ENCODE peak calls at places on chromosomes 13 and 19, in six cellular contexts. One of them, this sample, is unnamed. For H3K9me3, the result is how much of the 10 kb centered on the place peaks cover.

GRCh38 chr13:23984541-23984940 is 87.2 kb upstream of the C1QTNF9B start:
- DNase-seq in left lung: no peak
- DNase-seq in aorta: no peak
- DNase-seq in mesenchymal stem cell: no peak
- DNase-seq in ascending aorta: no peak
- DNase-seq in CD4-positive, alpha-beta T cell: no peak
- DNase-seq in this sample: no peak

GRCh38 chr13:35771898-35772297 is 295.4 kb upstream of the MAB21L1 start:
- DNase-seq in mesenchymal stem cell: peak
- DNase-seq in ascending aorta: no peak
- DNase-seq in left lung: no peak
- DNase-seq in aorta: no peak
- DNase-seq in CD4-positive, alpha-beta T cell: no peak
- DNase-seq in this sample: no peak

GRCh38 chr19:39998511-39998910 is 1.7 kb downstream of the ZNF546 start:
- DNase-seq in left lung: no peak
- DNase-seq in ascending aorta: no peak
- DNase-seq in aorta: no peak
- DNase-seq in mesenchymal stem cell: no peak
- DNase-seq in CD4-positive, alpha-beta T cell: no peak
- DNase-seq in this sample: no peak

GRCh38 chr13:75769141-75769905 is 133.2 kb downstream of the LMO7 start:
- DNase-seq in mesenchymal stem cell: no peak
- DNase-seq in ascending aorta: no peak
- DNase-seq in left lung: no peak
- DNase-seq in CD4-positive, alpha-beta T cell: no peak
- DNase-seq in aorta: no peak
- DNase-seq in this sample: no peak

GRCh38 chr13:93151277-93151676 is 75.3 kb upstream of the GPC6 start:
- DNase-seq in aorta: no peak
- DNase-seq in mesenchymal stem cell: peak
- DNase-seq in ascending aorta: no peak
- DNase-seq in CD4-positive, alpha-beta T cell: no peak
- DNase-seq in left lung: no peak
- DNase-seq in this sample: no peak

GRCh38 chr13:41182231-41182630 is 12.1 kb downstream of the KBTBD7 start:
- DNase-seq in left lung: no peak
- DNase-seq in CD4-positive, alpha-beta T cell: no peak
- DNase-seq in mesenchymal stem cell: no peak
- DNase-seq in aorta: no peak
- DNase-seq in ascending aorta: no peak
- DNase-seq in this sample: no peak

GRCh38 chr13:42420304-42420703 is 148.4 kb downstream of the AKAP11 start:
- DNase-seq in CD4-positive, alpha-beta T cell: no peak
- DNase-seq in mesenchymal stem cell: no peak
- DNase-seq in aorta: no peak
- DNase-seq in ascending aorta: no peak
- DNase-seq in left lung: no peak
- DNase-seq in this sample: no peak

GRCh38 chr13:51829236-51829899 is 15.6 kb downstream of the TMEM272 start:
- DNase-seq in left lung: no peak
- DNase-seq in CD4-positive, alpha-beta T cell: no peak
- DNase-seq in ascending aorta: no peak
- DNase-seq in aorta: no peak
- DNase-seq in mesenchymal stem cell: no peak
- DNase-seq in this sample: no peak

GRCh38 chr13:29210676-29211075 is 384.8 kb downstream of the SLC7A1 start:
- DNase-seq in aorta: no peak
- DNase-seq in CD4-positive, alpha-beta T cell: no peak
- DNase-seq in ascending aorta: no peak
- DNase-seq in mesenchymal stem cell: no peak
- DNase-seq in left lung: no peak
- DNase-seq in this sample: no peak
- H3K9me3 ChIP-seq in aorta: under half
- H3K9me3 ChIP-seq in CD4-positive, alpha-beta T cell: under half
- H3K9me3 ChIP-seq in ascending aorta: under half
- H3K9me3 ChIP-seq in mesenchymal stem cell: under half
- H3K9me3 ChIP-seq in left lung: under half
- H3K9me3 ChIP-seq in this sample: under half

GRCh38 chr19:51980116-51980736 is 6.4 kb downstream of the ZNF350 start:
- DNase-seq in ascending aorta: no peak
- DNase-seq in mesenchymal stem cell: no peak
- DNase-seq in aorta: no peak
- DNase-seq in CD4-positive, alpha-beta T cell: no peak
- DNase-seq in left lung: no peak
- DNase-seq in this sample: no peak
- H3K9me3 ChIP-seq in ascending aorta: half or more
- H3K9me3 ChIP-seq in mesenchymal stem cell: half or more
- H3K9me3 ChIP-seq in aorta: under half
- H3K9me3 ChIP-seq in CD4-positive, alpha-beta T cell: half or more
- H3K9me3 ChIP-seq in left lung: under half
- H3K9me3 ChIP-seq in this sample: under half

GRCh38 chr13:99969368-99969933 is 2.1 kb downstream of the ZIC5 start:
- DNase-seq in left lung: peak
- DNase-seq in aorta: no peak
- DNase-seq in ascending aorta: no peak
- DNase-seq in CD4-positive, alpha-beta T cell: no peak
- DNase-seq in mesenchymal stem cell: no peak
- DNase-seq in this sample: no peak
- H3K9me3 ChIP-seq in left lung: under half
- H3K9me3 ChIP-seq in aorta: under half
- H3K9me3 ChIP-seq in ascending aorta: under half
- H3K9me3 ChIP-seq in CD4-positive, alpha-beta T cell: under half
- H3K9me3 ChIP-seq in mesenchymal stem cell: under half
- H3K9me3 ChIP-seq in this sample: under half

GRCh38 chr19:27843861-27844260 is 1369.1 kb downstream of the UQCRFS1 start:
- DNase-seq in CD4-positive, alpha-beta T cell: no peak
- DNase-seq in mesenchymal stem cell: no peak
- DNase-seq in aorta: no peak
- DNase-seq in ascending aorta: no peak
- DNase-seq in left lung: no peak
- DNase-seq in this sample: no peak
- H3K9me3 ChIP-seq in CD4-positive, alpha-beta T cell: under half
- H3K9me3 ChIP-seq in mesenchymal stem cell: under half
- H3K9me3 ChIP-seq in aorta: under half
- H3K9me3 ChIP-seq in ascending aorta: under half
- H3K9me3 ChIP-seq in left lung: under half
- H3K9me3 ChIP-seq in this sample: under half

DNA sequence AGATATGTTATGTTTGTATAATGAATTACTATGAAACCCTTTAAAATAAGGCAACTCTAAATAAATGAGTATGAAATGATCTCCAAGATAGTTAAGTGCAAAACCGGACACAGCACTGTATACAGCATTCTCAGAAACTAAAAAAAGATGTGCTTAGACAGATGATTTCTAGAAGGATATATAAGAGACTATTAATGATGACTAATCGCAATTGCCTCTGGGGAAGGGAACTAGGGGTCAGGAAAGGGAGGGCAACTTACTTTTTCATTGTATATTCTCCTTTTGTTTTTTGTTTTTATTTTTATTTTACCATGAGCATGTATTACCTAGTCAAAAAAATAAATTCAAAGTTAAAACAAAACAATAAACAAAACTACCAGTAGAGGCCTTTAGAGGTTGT is 12.8 kb downstream of the PEG3 start:
- DNase-seq in mesenchymal stem cell: no peak
- DNase-seq in ascending aorta: no peak
- DNase-seq in aorta: no peak
- DNase-seq in left lung: no peak
- DNase-seq in CD4-positive, alpha-beta T cell: no peak
- DNase-seq in this sample: no peak
- H3K9me3 ChIP-seq in mesenchymal stem cell: under half
- H3K9me3 ChIP-seq in ascending aorta: under half
- H3K9me3 ChIP-seq in aorta: under half
- H3K9me3 ChIP-seq in left lung: under half
- H3K9me3 ChIP-seq in CD4-positive, alpha-beta T cell: under half
- H3K9me3 ChIP-seq in this sample: under half

DNA sequence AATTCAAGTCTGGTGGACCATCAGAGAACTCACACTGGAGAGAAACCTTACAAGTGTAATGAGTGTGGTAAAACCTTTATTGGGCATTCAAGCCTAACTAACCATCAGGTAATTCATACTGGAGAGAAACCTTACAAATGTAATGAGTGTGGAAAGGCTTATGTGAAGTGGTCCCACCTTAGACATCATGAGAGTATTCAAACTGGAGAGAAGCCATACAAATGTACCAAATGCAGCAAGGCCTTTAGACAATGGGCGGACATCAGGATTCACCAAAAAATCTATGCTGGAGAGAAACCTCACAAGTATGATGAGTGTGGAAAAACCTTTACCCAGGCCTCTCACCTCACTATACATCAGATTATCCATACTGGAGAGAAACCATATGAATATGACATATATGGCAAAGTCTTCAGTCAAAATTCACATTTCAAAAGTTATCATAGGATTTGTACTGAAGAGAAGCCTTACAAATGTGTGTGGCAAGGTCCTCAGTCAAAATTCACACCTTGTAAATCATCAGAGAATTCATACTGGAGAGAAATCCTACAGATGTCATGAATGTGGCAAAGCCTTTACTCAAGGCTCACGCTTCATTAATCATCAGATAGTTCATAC is 19.7 kb upstream of the ZNF665 start:
- DNase-seq in aorta: no peak
- DNase-seq in CD4-positive, alpha-beta T cell: no peak
- DNase-seq in ascending aorta: no peak
- DNase-seq in mesenchymal stem cell: no peak
- DNase-seq in left lung: no peak
- DNase-seq in this sample: no peak
- H3K9me3 ChIP-seq in aorta: under half
- H3K9me3 ChIP-seq in CD4-positive, alpha-beta T cell: half or more
- H3K9me3 ChIP-seq in ascending aorta: half or more
- H3K9me3 ChIP-seq in mesenchymal stem cell: half or more
- H3K9me3 ChIP-seq in left lung: under half
- H3K9me3 ChIP-seq in this sample: under half

GRCh38 chr19:15869109-15869555 is 28.7 kb downstream of the CYP4F2 start:
- DNase-seq in aorta: no peak
- DNase-seq in ascending aorta: peak
- DNase-seq in CD4-positive, alpha-beta T cell: peak
- DNase-seq in left lung: no peak
- DNase-seq in mesenchymal stem cell: no peak
- DNase-seq in this sample: no peak

GRCh38 chr19:15869873-15870272 is 28.0 kb downstream of the CYP4F2 start:
- DNase-seq in aorta: no peak
- DNase-seq in CD4-positive, alpha-beta T cell: no peak
- DNase-seq in left lung: no peak
- DNase-seq in ascending aorta: peak
- DNase-seq in mesenchymal stem cell: no peak
- DNase-seq in this sample: no peak

GRCh38 chr19:15871570-15871969 is 26.3 kb downstream of the CYP4F2 start:
- DNase-seq in left lung: no peak
- DNase-seq in CD4-positive, alpha-beta T cell: no peak
- DNase-seq in aorta: no peak
- DNase-seq in ascending aorta: peak
- DNase-seq in mesenchymal stem cell: no peak
- DNase-seq in this sample: no peak

GRCh38 chr19:15875075-15875474 is 22.8 kb downstream of the CYP4F2 start:
- DNase-seq in ascending aorta: peak
- DNase-seq in mesenchymal stem cell: no peak
- DNase-seq in aorta: no peak
- DNase-seq in left lung: no peak
- DNase-seq in CD4-positive, alpha-beta T cell: no peak
- DNase-seq in this sample: no peak
- H3K9me3 ChIP-seq in ascending aorta: under half
- H3K9me3 ChIP-seq in mesenchymal stem cell: under half
- H3K9me3 ChIP-seq in aorta: under half
- H3K9me3 ChIP-seq in left lung: under half
- H3K9me3 ChIP-seq in CD4-positive, alpha-beta T cell: under half
- H3K9me3 ChIP-seq in this sample: under half

GRCh38 chr13:19061278-19061677 is 120.3 kb downstream of the TUBA3C start:
- DNase-seq in mesenchymal stem cell: no peak
- DNase-seq in aorta: no peak
- DNase-seq in left lung: peak
- DNase-seq in ascending aorta: no peak
- DNase-seq in CD4-positive, alpha-beta T cell: no peak
- DNase-seq in this sample: no peak
- H3K9me3 ChIP-seq in mesenchymal stem cell: under half
- H3K9me3 ChIP-seq in aorta: under half
- H3K9me3 ChIP-seq in left lung: under half
- H3K9me3 ChIP-seq in ascending aorta: under half
- H3K9me3 ChIP-seq in CD4-positive, alpha-beta T cell: under half
- H3K9me3 ChIP-seq in this sample: under half

GRCh38 chr13:21965095-21965494 is 294.2 kb downstream of the FGF9 start:
- DNase-seq in CD4-positive, alpha-beta T cell: no peak
- DNase-seq in ascending aorta: no peak
- DNase-seq in mesenchymal stem cell: no peak
- DNase-seq in aorta: no peak
- DNase-seq in left lung: no peak
- DNase-seq in this sample: no peak

GRCh38 chr13:21970172-21970571 is 299.3 kb downstream of the FGF9 start:
- DNase-seq in ascending aorta: no peak
- DNase-seq in aorta: no peak
- DNase-seq in mesenchymal stem cell: no peak
- DNase-seq in left lung: no peak
- DNase-seq in CD4-positive, alpha-beta T cell: no peak
- DNase-seq in this sample: no peak

GRCh38 chr13:21967871-21968270 is 297.0 kb downstream of the FGF9 start:
- DNase-seq in mesenchymal stem cell: no peak
- DNase-seq in left lung: no peak
- DNase-seq in ascending aorta: no peak
- DNase-seq in CD4-positive, alpha-beta T cell: no peak
- DNase-seq in aorta: no peak
- DNase-seq in this sample: no peak

GRCh38 chr13:21964686-21965085 is 293.8 kb downstream of the FGF9 start:
- DNase-seq in left lung: no peak
- DNase-seq in aorta: no peak
- DNase-seq in mesenchymal stem cell: no peak
- DNase-seq in ascending aorta: no peak
- DNase-seq in CD4-positive, alpha-beta T cell: no peak
- DNase-seq in this sample: no peak

DNA sequence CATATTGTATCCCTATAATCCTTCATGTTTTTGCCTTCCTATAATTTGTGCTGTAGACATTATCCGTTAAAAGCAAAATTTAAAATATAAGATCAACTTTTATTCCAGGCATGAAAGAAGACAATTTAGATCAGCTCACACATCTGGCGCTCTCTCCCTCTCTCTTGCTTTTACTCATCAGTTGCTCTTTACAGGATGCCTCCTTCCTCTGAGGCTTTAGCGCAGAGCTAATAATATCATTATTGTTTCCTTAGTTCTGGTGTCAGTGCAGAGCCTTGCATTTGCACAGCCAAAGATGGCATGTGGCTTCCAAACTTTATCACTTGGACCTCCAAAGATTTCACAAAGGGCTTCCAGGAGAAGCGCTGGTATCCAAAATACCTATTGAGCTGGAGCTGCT is 295.1 kb downstream of the FGF9 start:
- DNase-seq in left lung: no peak
- DNase-seq in mesenchymal stem cell: no peak
- DNase-seq in aorta: no peak
- DNase-seq in ascending aorta: no peak
- DNase-seq in CD4-positive, alpha-beta T cell: no peak
- DNase-seq in this sample: no peak
- H3K9me3 ChIP-seq in left lung: under half
- H3K9me3 ChIP-seq in mesenchymal stem cell: under half
- H3K9me3 ChIP-seq in aorta: under half
- H3K9me3 ChIP-seq in ascending aorta: under half
- H3K9me3 ChIP-seq in CD4-positive, alpha-beta T cell: under half
- H3K9me3 ChIP-seq in this sample: under half